ENCODE peak calls at places on chromosomes 12 and 14, in nine cellular contexts. O is AG04450; I is psoas muscle; Y is left ventricle myocardium inferior; C is endothelial cell; R is bronchial epithelial cell; G is gastrocnemius medialis; S is GM13977; B is CD4-positive, alpha-beta T cell. L is an unnamed sample.
A peak's percentile ranks its signal among the peaks of the same experiment; 100 is the strongest.

GRCh38 chr12:123384318-123384993 is 524 bp downstream of the KMT5A start:
- DNase-seq in B (no peak), Y (no peak), S (peak; percentile 27), O (no peak), R (no peak), C (peak; percentile 24), G (no peak), I (no peak), L (peak; percentile 57)

GRCh38 chr14:68449565-68450295 is 343.1 kb downstream of the ZFP36L1 start:
- DNase-seq in C (no peak), G (no peak), O (no peak), B (no peak), S (no peak), Y (no peak), I (no peak), R (no peak), L (no peak)

GRCh38 chr14:68248481-68249255 is 429.1 kb downstream of the RAD51B start:
- DNase-seq in Y (no peak), O (no peak), I (peak; percentile 49), C (no peak), R (peak; percentile 58), S (peak; percentile 53), B (peak; percentile 1), G (peak; percentile 84), L (peak; percentile 34)

GRCh38 chr12:89863332-89863938 is 154.8 kb upstream of the ATP2B1 start:
- DNase-seq in B (peak; percentile 59), C (no peak), G (no peak), O (no peak), I (no peak), R (no peak), S (peak; percentile 49), Y (no peak), L (peak; percentile 70)

GRCh38 chr14:84435820-84436326 is 1094.1 kb upstream of the FLRT2 start:
- DNase-seq in S (no peak), R (no peak), O (no peak), B (no peak), C (no peak), G (no peak), Y (no peak), I (no peak), L (no peak)

GRCh38 chr12:32118806-32119205 is 12.2 kb downstream of the BICD1 start:
- DNase-seq in O (no peak), C (no peak), I (no peak), Y (no peak), R (no peak), G (no peak), B (no peak), S (no peak), L (no peak)

GRCh38 chr14:77036484-77037337 is 8.2 kb upstream of the IRF2BPL start:
- DNase-seq in I (no peak), S (peak; percentile 59), C (no peak), O (no peak), Y (no peak), B (no peak), R (no peak), G (no peak), L (no peak)

GRCh38 chr12:68913682-68914081 is 19.3 kb downstream of the CPM start:
- DNase-seq in G (no peak), S (no peak), O (no peak), B (no peak), C (no peak), I (no peak), R (no peak), Y (no peak), L (no peak)

GRCh38 chr14:70622111-70622712 is 19.5 kb upstream of the TTC9 start:
- DNase-seq in B (peak; percentile 32), Y (no peak), R (peak; percentile 67), I (no peak), C (peak; percentile 68), G (peak; percentile 17), O (no peak), S (peak; percentile 64), L (no peak)

GRCh38 chr12:6056406-6057211 is 67.9 kb downstream of the VWF start:
- DNase-seq in S (no peak), C (peak; percentile 52), G (no peak), Y (no peak), R (no peak), I (no peak), B (peak; percentile 16), O (no peak), L (no peak)

GRCh38 chr12:66984962-66985361 is 284.2 kb upstream of the CAND1 start:
- DNase-seq in G (no peak), I (no peak), O (no peak), S (no peak), R (peak; percentile 55), Y (no peak), C (no peak), B (no peak), L (no peak)

GRCh38 chr12:121740847-121741246 is 28.3 kb downstream of the TMEM120B start:
- DNase-seq in C (no peak), I (no peak), Y (no peak), G (no peak), R (no peak), O (no peak), B (no peak), S (no peak), L (no peak)

GRCh38 chr14:102215071-102215470 is 75.4 kb downstream of the WDR20 start:
- DNase-seq in R (no peak), G (peak; percentile 58), I (no peak), C (no peak), S (no peak), O (peak; percentile 33), B (no peak), Y (no peak), L (no peak)

GRCh38 chr14:99257122-99257672 is 14.8 kb downstream of the BCL11B start:
- DNase-seq in Y (no peak), O (no peak), I (no peak), G (no peak), R (no peak), B (no peak), S (no peak), C (no peak), L (no peak)

GRCh38 chr14:104913413-104913812 is 11.3 kb upstream of the PLD4 start:
- DNase-seq in I (no peak), C (no peak), S (no peak), G (no peak), O (no peak), Y (no peak), B (no peak), R (no peak), L (no peak)

GRCh38 chr12:131700271-131700670 is 10.6 kb upstream of the SFSWAP start:
- DNase-seq in S (no peak), O (no peak), C (no peak), I (no peak), R (no peak), G (no peak), Y (no peak), B (no peak), L (no peak)

GRCh38 chr12:131703161-131703560 is 7.7 kb upstream of the SFSWAP start:
- DNase-seq in G (no peak), O (no peak), Y (no peak), I (no peak), C (no peak), S (no peak), B (no peak), R (no peak), L (no peak)

GRCh38 chr12:131704509-131704908 is 6.4 kb upstream of the SFSWAP start:
- DNase-seq in G (no peak), R (no peak), C (no peak), Y (no peak), B (no peak), S (no peak), I (no peak), O (no peak), L (no peak)

GRCh38 chr12:131701705-131702572 is 9.0 kb upstream of the SFSWAP start:
- DNase-seq in B (no peak), S (no peak), I (no peak), R (no peak), G (no peak), C (no peak), Y (no peak), O (no peak), L (no peak)

GRCh38 chr12:131702573-131702877 is 8.4 kb upstream of the SFSWAP start:
- DNase-seq in Y (no peak), C (no peak), R (no peak), I (no peak), G (no peak), B (no peak), S (no peak), O (no peak), L (no peak)
- TF ChIP-seq CTCF in Y (no peak), C (no peak), R (no peak), I (no peak), G (no peak), B (no peak), S (no peak), O (no peak), L (no peak)

DNA sequence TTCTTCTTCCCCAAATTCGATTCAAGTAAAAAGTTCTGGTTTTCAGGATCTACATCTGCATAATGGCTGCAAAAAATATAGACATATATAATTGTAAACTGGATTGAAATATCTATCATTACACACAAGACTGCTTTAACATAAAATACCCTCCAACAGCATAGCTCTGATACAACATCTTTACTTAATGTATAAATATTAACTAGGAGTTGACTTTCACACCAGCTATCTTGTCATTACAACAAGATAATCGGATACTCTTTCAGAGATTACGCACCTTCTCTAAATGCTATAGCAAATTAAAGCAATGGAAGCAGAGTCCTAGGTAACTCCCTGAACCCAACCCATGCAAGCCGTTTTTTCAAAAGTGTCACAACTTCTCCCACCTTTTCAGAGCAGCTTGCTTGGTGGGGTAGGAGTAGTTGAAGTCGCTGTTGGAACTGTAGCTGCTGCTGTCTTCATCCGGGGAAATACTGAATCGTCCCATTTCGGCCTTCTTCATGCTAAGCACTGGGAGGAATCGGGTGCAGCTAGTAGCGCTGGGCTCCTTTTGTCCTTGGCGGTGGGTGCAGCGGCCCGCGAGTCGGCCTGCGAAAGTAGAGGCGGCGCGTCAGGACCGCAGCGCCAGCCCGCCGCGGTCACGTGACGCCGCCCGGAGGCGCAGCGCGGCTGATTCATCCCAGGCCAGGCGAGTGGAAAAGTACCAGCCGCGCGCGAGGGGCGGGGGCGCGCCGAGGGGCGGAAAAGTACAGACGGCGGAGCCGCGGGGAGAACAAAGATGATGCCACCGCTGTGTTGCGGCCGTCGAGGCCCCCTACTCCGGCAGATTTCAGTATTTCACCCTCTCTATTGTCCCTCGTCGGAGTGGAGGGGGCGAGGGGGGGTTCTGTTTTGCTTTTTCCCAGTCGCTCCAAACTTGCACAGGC is 1.5 kb downstream of the SLC38A2 start:
- DNase-seq in I (peak; percentile 92), O (no peak), R (no peak), Y (peak; percentile 93), G (peak; percentile 90), C (peak; percentile 96), S (peak; percentile 93), B (peak; percentile 95), L (peak; percentile 95)
- TF ChIP-seq CTCF in I (no peak), O (no peak), R (no peak), Y (peak; percentile 22), G (peak; percentile 52), C (no peak), S (peak; percentile 13), B (no peak), L (no peak)

GRCh38 chr12:49635036-49635435 is 11.7 kb downstream of the PRPF40B start:
- DNase-seq in O (no peak), G (no peak), R (no peak), I (no peak), Y (no peak), C (no peak), S (no peak), B (no peak), L (no peak)
- TF ChIP-seq CTCF in O (no peak), G (no peak), R (no peak), I (no peak), Y (no peak), C (no peak), S (no peak), B (no peak), L (no peak)

GRCh38 chr12:116194935-116195431 is 82.5 kb downstream of the MED13L start:
- DNase-seq in R (no peak), Y (no peak), C (no peak), B (peak; percentile 40), O (no peak), I (no peak), S (peak; percentile 51), G (no peak), L (peak; percentile 78)
- TF ChIP-seq CTCF in R (no peak), Y (no peak), C (no peak), B (no peak), O (no peak), I (no peak), S (peak; percentile 33), G (no peak), L (peak; percentile 26)